ENCODE peak calls at places on chromosomes 1 and 21, in six cellular contexts. D is body of pancreas, V is mucosa of descending colon, G is fibroblast of lung, O is heart right ventricle, N is SK-N-SH. J is an unnamed sample. For H3K4me1, the result is how much of the 10 kb centered on the place peaks cover.

GRCh38 chr21:33101300-33102005 is 31.5 kb downstream of the OLIG1 start:
- DNase-seq in O (no peak), V (no peak), G (no peak), D (no peak), N (no peak), J (no peak)

GRCh38 chr1:229803601-229804217 is 177.7 kb downstream of the URB2 start:
- DNase-seq in N (no peak), O (no peak), V (no peak), D (peak), G (no peak), J (no peak)

GRCh38 chr1:218658899-218659298 is 313.8 kb downstream of the TGFB2 start:
- DNase-seq in N (no peak), G (peak), D (no peak), O (no peak), V (no peak), J (no peak)

GRCh38 chr1:183685112-183685713 is 32.1 kb upstream of the APOBEC4 start:
- DNase-seq in N (peak), V (no peak), G (peak), D (peak), O (no peak), J (peak)

GRCh38 chr1:8158995-8159394 is 132.9 kb upstream of the ERRFI1 start:
- DNase-seq in N (no peak), V (no peak), O (no peak), G (no peak), D (no peak), J (no peak)

GRCh38 chr21:40146201-40146890 is 279.1 kb downstream of the PCP4 start:
- DNase-seq in N (no peak), D (no peak), V (no peak), G (no peak), O (no peak), J (no peak)

GRCh38 chr1:205945056-205945455 is 1.8 kb upstream of the SLC26A9 start:
- DNase-seq in V (no peak), D (no peak), N (no peak), O (no peak), G (no peak), J (no peak)

GRCh38 chr1:36475910-36476604 is 6.7 kb downstream of the CSF3R start:
- DNase-seq in V (no peak), N (peak), D (no peak), G (no peak), O (no peak), J (no peak)

GRCh38 chr1:204115128-204115527 is 36.7 kb downstream of the ETNK2 start:
- DNase-seq in G (no peak), V (no peak), N (no peak), D (no peak), O (no peak), J (no peak)

GRCh38 chr1:110021285-110021684 is 13.1 kb upstream of the STRIP1 start:
- DNase-seq in V (no peak), O (no peak), G (no peak), D (no peak), N (no peak), J (no peak)

GRCh38 chr1:206739411-206740076 is 31.0 kb upstream of the IL19 start:
- DNase-seq in D (no peak), V (no peak), G (no peak), O (no peak), N (no peak), J (no peak)

GRCh38 chr1:15757575-15758401 is 807 bp upstream of the FBLIM1 start:
- DNase-seq in G (peak), V (peak), O (no peak), N (peak), D (no peak), J (peak)

GRCh38 chr1:224666911-224667310 is 50.8 kb downstream of the CNIH3 start:
- DNase-seq in D (no peak), N (no peak), O (no peak), G (no peak), V (no peak), J (no peak)

GRCh38 chr1:109794319-109795132 is 30.8 kb upstream of the EPS8L3 start:
- DNase-seq in O (no peak), D (no peak), N (no peak), V (peak), G (peak), J (peak)

GRCh38 chr1:119008483-119009299 is 20.5 kb upstream of the TBX15 start:
- DNase-seq in N (peak), D (peak), V (no peak), G (peak), O (no peak), J (no peak)

GRCh38 chr1:24966724-24967346 is 36.8 kb upstream of the RUNX3 start:
- DNase-seq in G (peak), V (no peak), O (no peak), N (no peak), D (no peak), J (no peak)

GRCh38 chr1:204456826-204457361 is 37.7 kb downstream of the PIK3C2B start:
- DNase-seq in V (no peak), O (peak), N (no peak), D (no peak), G (no peak), J (no peak)

GRCh38 chr1:212482352-212483153 is 49.8 kb downstream of the NENF start:
- DNase-seq in O (no peak), D (no peak), G (peak), N (no peak), V (peak), J (no peak)

GRCh38 chr1:168504064-168504837 is 39.5 kb downstream of the XCL2 start:
- DNase-seq in V (no peak), O (no peak), D (peak), N (no peak), G (peak), J (peak)

GRCh38 chr1:67564193-67564592 is 120.8 kb upstream of the GADD45A start:
- DNase-seq in O (no peak), V (peak), D (no peak), N (no peak), G (no peak), J (no peak)

GRCh38 chr1:160116277-160117147 is 953 bp downstream of the ATP1A2 start:
- DNase-seq in D (no peak), G (peak), O (no peak), V (no peak), N (no peak), J (peak)

GRCh38 chr1:11520531-11521233 is 41.7 kb downstream of the DISP3 start:
- DNase-seq in D (no peak), G (no peak), N (no peak), O (no peak), V (no peak), J (no peak)

GRCh38 chr21:44982558-44983244 is 42.9 kb downstream of the SLX9 start:
- DNase-seq in D (no peak), V (no peak), G (peak), O (peak), N (no peak), J (peak)

GRCh38 chr1:243495032-243495431 is 239.2 kb downstream of the SDCCAG8 start:
- DNase-seq in D (no peak), O (no peak), G (no peak), N (no peak), V (no peak), J (no peak)

GRCh38 chr1:35832515-35832914 is 24.7 kb downstream of the AGO4 start:
- DNase-seq in G (no peak), D (no peak), V (no peak), O (no peak), N (no peak), J (no peak)

GRCh38 chr1:174721246-174721645 is 273.5 kb downstream of the GPR52 start:
- DNase-seq in D (no peak), N (no peak), V (no peak), O (no peak), G (no peak), J (no peak)

GRCh38 chr1:158180741-158181576 is at the start of gene CD1D:
- DNase-seq in D (no peak), G (peak), O (peak), V (peak), N (no peak), J (peak)

GRCh38 chr21:32648165-32648564 is 36.0 kb upstream of the CFAP298 start:
- DNase-seq in N (no peak), O (no peak), G (no peak), D (no peak), V (no peak), J (no peak)

GRCh38 chr1:23807453-23807852 is 6.9 kb upstream of the GALE start:
- DNase-seq in D (no peak), N (no peak), O (no peak), G (peak), V (no peak), J (no peak)

GRCh38 chr1:91689586-91690481 is 189.2 kb downstream of the CDC7 start:
- DNase-seq in O (no peak), N (no peak), G (no peak), D (no peak), V (peak), J (no peak)

GRCh38 chr1:155082301-155082940 is 3.8 kb downstream of the EFNA3 start:
- DNase-seq in V (peak), O (peak), G (no peak), N (no peak), D (no peak), J (no peak)
- H3K4me1 ChIP-seq in V (half or more), O (half or more), G (under half), N (under half), D (half or more), J (half or more)

DNA sequence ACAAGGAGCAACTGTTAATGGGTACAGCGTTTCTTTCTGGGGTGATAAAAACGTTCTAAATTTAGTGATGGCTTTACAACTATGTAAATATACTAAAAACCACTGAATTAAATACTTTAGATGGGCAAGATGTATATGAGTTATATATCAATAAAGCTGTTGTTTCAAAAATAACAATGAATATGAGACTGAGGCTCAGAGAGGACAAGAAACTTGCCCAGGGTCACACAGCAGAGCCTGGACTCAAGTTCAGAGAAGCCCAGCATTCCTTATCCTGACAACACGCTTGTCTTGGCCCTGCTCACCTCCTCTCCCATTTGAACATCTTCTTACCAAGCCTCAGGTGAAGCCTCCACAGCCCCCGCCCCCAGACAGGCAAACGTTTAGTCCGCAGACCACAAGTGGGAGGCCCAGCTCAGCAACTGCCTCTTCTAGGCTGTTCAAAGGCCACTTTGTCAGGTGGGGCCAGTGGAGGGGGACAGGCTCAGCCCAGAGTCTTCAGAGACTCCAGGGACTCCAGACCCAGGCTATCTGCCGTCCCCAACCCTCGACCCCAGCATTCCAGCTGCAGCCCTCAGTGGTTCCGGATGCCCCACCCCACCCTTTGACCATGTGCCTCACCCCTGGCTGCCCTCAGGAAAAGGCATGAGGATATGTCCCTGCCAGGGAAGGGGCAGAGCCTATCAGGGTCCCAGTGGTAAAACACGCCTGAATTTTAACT is 17.9 kb downstream of the SDC3 start:
- DNase-seq in O (no peak), G (no peak), V (no peak), D (no peak), N (no peak), J (no peak)
- H3K4me3 ChIP-seq in O (no peak), G (no peak), V (no peak), D (no peak), N (no peak), J (no peak)

GRCh38 chr1:41503507-41504125 is 19.1 kb upstream of the EDN2 start:
- DNase-seq in O (no peak), N (peak), V (no peak), D (no peak), G (no peak), J (no peak)
- TF ChIP-seq CTCF in O (no peak), N (peak), V (no peak), D (no peak), G (peak), J (no peak)

DNA sequence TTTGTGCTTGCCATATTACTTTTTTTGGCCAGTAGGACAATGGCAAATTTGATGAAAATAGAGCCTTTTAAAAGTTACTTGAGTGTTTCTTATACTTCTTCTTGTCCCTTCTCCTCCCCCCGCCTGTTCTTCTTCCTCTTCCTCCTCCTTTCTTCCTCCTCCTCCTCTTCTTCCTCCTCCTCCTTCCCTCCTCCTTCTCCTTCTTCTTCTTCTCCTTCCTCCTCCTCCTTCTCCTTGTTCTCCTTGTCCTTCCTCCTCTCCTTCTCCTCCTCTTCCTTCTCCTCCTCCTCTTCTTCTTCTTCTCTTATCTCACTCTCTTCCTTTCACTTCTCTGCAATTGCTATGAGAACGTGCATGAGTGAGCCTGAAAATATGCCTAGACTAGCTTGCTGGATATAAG is 466.2 kb upstream of the NR5A2 start:
- DNase-seq in D (no peak), G (no peak), O (no peak), N (no peak), V (no peak), J (no peak)
- H3K4me1 ChIP-seq in D (under half), G (under half), O (under half), N (under half), V (under half), J (under half)

GRCh38 chr1:20033396-20033795 is 36.6 kb upstream of the PLA2G5 start:
- DNase-seq in V (no peak), N (no peak), D (no peak), O (no peak), G (no peak), J (no peak)
- H3K4me3 ChIP-seq in V (no peak), N (no peak), D (no peak), O (peak), G (no peak), J (no peak)

DNA sequence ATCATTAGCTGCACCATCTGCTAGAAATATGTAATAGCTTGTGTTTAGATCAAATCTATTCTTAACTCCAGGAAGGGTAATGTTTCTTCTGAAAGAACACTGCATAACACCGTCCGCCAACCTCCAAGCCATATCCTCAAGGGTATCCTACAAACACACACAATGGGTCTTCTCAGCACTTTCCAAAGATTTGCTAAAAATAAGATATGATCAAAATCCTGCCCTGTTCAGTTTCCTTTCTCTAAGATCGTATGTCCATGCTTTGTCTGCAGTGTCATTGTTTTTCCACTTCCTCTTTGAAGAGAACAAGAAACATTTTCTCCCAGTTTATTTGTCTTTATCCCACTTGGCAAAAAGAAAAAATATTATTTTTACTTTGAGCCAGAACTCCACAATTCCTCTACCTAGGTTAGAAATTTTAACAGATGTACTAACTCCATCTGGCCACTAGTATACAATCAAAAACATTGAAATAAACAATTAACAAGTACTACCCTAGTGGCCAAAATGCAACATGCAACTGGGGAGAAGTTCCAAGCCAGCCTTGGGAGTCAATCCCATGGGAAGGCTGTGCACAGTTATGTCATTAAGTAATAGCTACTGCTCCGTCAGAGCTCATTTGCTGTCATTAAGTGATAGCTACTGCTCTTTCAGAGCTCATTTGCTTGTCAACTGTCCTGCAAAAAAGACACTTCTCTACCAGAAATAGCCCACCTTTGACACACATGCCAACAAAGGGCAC is 37.8 kb downstream of the FRRS1 start:
- DNase-seq in G (peak), V (no peak), O (no peak), N (peak), D (no peak), J (no peak)
- TF ChIP-seq CTCF in G (peak), V (no peak), O (peak), N (peak), D (peak), J (peak)

J was measured in testis.